ENCODE peak calls at places on chromosome 4, in ten cellular contexts. C is fibroblast of mammary gland; B is cardiac fibroblast; E is neural progenitor cell; F is upper lobe of left lung; R is heart left ventricle; S is CD8-positive, alpha-beta memory T cell; M is left ventricle myocardium inferior; W is tibial nerve; I is hepatocyte. J is an unnamed sample.

GRCh38 chr4:73721419-73721818 is 18.9 kb upstream of the CXCL8 start:
- DNase-seq in C (peak; percentile 97), B (peak; percentile 94), E (no peak), F (no peak), R (no peak), S (no peak), M (no peak), W (no peak), I (no peak), J (no peak)

GRCh38 chr4:19382993-19383392 is 868.7 kb upstream of the SLIT2 start:
- DNase-seq in C (peak; percentile 94), B (peak; percentile 63), E (no peak), F (no peak), R (no peak), S (no peak), M (no peak), W (no peak), I (no peak), J (no peak)

GRCh38 chr4:92447265-92447905 is 143.6 kb downstream of the GRID2 start:
- DNase-seq in C (no peak), B (no peak), E (no peak), F (no peak), R (no peak), S (no peak), M (no peak), W (no peak), I (no peak), J (no peak)

GRCh38 chr4:3431446-3431993 is 10.2 kb upstream of the HGFAC start:
- DNase-seq in C (no peak), B (no peak), E (no peak), F (no peak), R (no peak), S (no peak), M (no peak), W (no peak), I (no peak), J (no peak)

GRCh38 chr4:141435446-141436225 is 200.7 kb upstream of the IL15 start:
- DNase-seq in C (peak; percentile 21), B (peak; percentile 59), E (no peak), F (no peak), R (no peak), S (no peak), M (no peak), W (no peak), I (no peak), J (no peak)

GRCh38 chr4:150457802-150458201 is 124.1 kb upstream of the MAB21L2 start:
- DNase-seq in C (no peak), B (peak; percentile 21), E (no peak), F (no peak), R (no peak), S (no peak), M (no peak), W (no peak), I (no peak), J (no peak)

GRCh38 chr4:182917182-182918043 is at the start of gene DCTD:
- DNase-seq in C (peak; percentile 51), B (peak; percentile 57), E (peak; percentile 92), F (peak; percentile 85), R (peak; percentile 86), S (peak; percentile 79), M (peak; percentile 84), W (peak; percentile 52), I (peak; percentile 91), J (peak; percentile 94)

GRCh38 chr4:70531981-70532380 is 13.6 kb downstream of the AMTN start:
- DNase-seq in C (no peak), B (no peak), E (no peak), F (no peak), R (no peak), S (no peak), M (no peak), W (no peak), I (no peak), J (peak; percentile 5)

GRCh38 chr4:19532120-19532848 is 719.4 kb upstream of the SLIT2 start:
- DNase-seq in C (no peak), B (no peak), E (peak; percentile 47), F (no peak), R (no peak), S (no peak), M (no peak), W (no peak), I (no peak), J (no peak)

GRCh38 chr4:142314183-142314582 is 531.9 kb downstream of the INPP4B start:
- DNase-seq in C (no peak), B (no peak), E (no peak), F (no peak), R (no peak), S (no peak), M (no peak), W (no peak), I (no peak), J (no peak)

GRCh38 chr4:139857021-139857420 is 191.4 kb downstream of the MGST2 start:
- DNase-seq in C (no peak), B (no peak), E (peak; percentile 91), F (no peak), R (no peak), S (no peak), M (no peak), W (no peak), I (peak; percentile 26), J (no peak)

GRCh38 chr4:146023334-146023967 is 84.8 kb upstream of the ZNF827 start:
- DNase-seq in C (no peak), B (no peak), E (no peak), F (no peak), R (no peak), S (no peak), M (no peak), W (no peak), I (no peak), J (no peak)

GRCh38 chr4:146032234-146032860 is 93.7 kb upstream of the ZNF827 start:
- DNase-seq in C (no peak), B (no peak), E (no peak), F (no peak), R (no peak), S (no peak), M (no peak), W (no peak), I (no peak), J (no peak)

GRCh38 chr4:146033149-146033548 is 94.5 kb upstream of the ZNF827 start:
- DNase-seq in C (no peak), B (no peak), E (no peak), F (peak; percentile 49), R (no peak), S (no peak), M (no peak), W (no peak), I (peak; percentile 72), J (no peak)

GRCh38 chr4:146029939-146030710 is 91.5 kb upstream of the ZNF827 start:
- DNase-seq in C (no peak), B (no peak), E (no peak), F (no peak), R (no peak), S (no peak), M (no peak), W (no peak), I (peak; percentile 66), J (peak; percentile 4)

GRCh38 chr4:146029147-146029546 is 90.5 kb upstream of the ZNF827 start:
- DNase-seq in C (peak; percentile 38), B (peak; percentile 47), E (no peak), F (no peak), R (no peak), S (no peak), M (no peak), W (no peak), I (no peak), J (no peak)
- H3K4me3 ChIP-seq in C (no peak overlapping the region), B (no peak overlapping the region), E (no peak overlapping the region), F (no peak overlapping the region), R (no peak overlapping the region), S (no peak overlapping the region), M (no peak overlapping the region), W (no peak overlapping the region), I (no peak overlapping the region), J (no peak overlapping the region)

GRCh38 chr4:28117067-28117756 is 1256.6 kb downstream of the STIM2 start:
- DNase-seq in C (no peak), B (no peak), E (no peak), F (no peak), R (no peak), S (no peak), M (no peak), W (no peak), I (peak; percentile 26), J (no peak)
- H3K4me3 ChIP-seq in C (no peak overlapping the region), B (no peak overlapping the region), E (no peak overlapping the region), F (no peak overlapping the region), R (no peak overlapping the region), S (no peak overlapping the region), M (no peak overlapping the region), W (no peak overlapping the region), I (no peak overlapping the region), J (peak overlapping the region; percentile 25)

DNA sequence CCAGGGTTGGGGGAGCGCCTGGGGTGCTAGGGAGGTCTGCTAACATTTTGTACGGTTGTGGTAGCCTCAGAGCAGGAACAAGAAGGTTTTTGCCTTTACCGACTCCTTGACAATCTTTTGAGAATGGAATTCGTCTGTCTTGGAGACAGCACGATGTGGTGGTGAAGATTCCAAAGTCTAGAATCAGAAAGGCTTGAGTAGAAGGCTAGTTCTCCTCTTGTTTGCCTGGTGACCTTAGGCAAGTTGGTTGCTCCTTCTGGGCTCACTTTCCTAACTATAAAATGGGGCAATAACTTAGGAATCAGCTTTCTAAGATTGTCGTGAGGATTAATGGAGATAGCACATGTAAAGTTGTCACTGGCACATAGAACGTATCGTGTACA is 741 bp downstream of the FAM47E start:
- DNase-seq in C (no peak), B (no peak), E (no peak), F (no peak), R (no peak), S (no peak), M (no peak), W (no peak), I (no peak), J (no peak)
- H3K4me3 ChIP-seq in C (no peak overlapping the region), B (no peak overlapping the region), E (peak overlapping the region; percentile 55), F (peak overlapping the region; percentile 65), R (peak overlapping the region; percentile 67), S (no peak overlapping the region), M (peak overlapping the region; percentile 78), W (peak overlapping the region; percentile 51), I (peak overlapping the region; percentile 47), J (peak overlapping the region; percentile 58)

DNA sequence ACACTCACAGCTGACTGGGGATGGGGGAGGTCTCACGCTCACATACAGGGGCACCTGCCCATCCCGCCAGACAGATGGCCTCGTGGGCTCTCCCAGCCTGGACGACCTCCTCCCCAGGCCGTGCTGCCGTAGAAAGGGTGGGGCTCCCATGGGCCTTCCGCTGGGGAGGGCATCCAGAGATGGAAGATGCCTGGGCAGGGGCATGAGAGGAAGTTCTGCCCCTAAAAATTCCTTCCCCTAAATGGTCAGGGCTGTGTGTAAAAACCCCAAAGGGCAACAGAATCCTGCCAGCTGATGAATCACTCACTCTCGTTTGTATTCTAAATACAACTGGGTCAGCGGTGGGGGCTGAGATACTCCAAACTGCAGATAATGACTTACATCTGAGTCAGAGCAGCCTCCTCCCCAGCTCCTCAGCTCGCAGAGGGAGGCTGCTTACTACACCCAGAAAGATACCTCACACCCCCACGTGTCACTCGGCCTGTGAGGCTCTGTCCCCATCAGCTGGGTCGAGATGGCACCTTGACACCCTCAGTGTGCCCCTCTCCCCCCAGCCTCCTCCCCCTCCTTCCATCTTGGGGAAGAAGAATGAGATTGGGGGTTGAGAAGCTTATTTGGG is 10.1 kb downstream of the WDR1 start:
- DNase-seq in C (peak; percentile 97), B (peak; percentile 98), E (no peak), F (peak; percentile 71), R (peak; percentile 64), S (peak; percentile 50), M (no peak), W (peak; percentile 71), I (peak; percentile 81), J (peak; percentile 65)
- H3K4me3 ChIP-seq in C (peak overlapping the region; percentile 26), B (peak overlapping the region; percentile 39), E (no peak overlapping the region), F (no peak overlapping the region), R (no peak overlapping the region), S (peak overlapping the region; percentile 38), M (peak overlapping the region; percentile 11), W (no peak overlapping the region), I (no peak overlapping the region), J (no peak overlapping the region)

GRCh38 chr4:144645621-144646522 is at the start of gene HHIP:
- DNase-seq in C (peak; percentile 36), B (peak; percentile 82), E (peak; percentile 82), F (peak; percentile 53), R (peak; percentile 21), S (peak; percentile 5), M (peak; percentile 27), W (peak; percentile 33), I (peak; percentile 78), J (peak; percentile 83)
- H3K4me3 ChIP-seq in C (peak within 1 kb of the TSS; percentile 69), B (peak within 1 kb of the TSS; percentile 74), E (peak within 1 kb of the TSS; percentile 58), F (peak within 1 kb of the TSS; percentile 54), R (peak within 1 kb of the TSS; percentile 61), S (no peak within 1 kb of the TSS), M (peak within 1 kb of the TSS; percentile 65), W (peak within 1 kb of the TSS; percentile 48), I (peak within 1 kb of the TSS; percentile 71), J (peak within 1 kb of the TSS; percentile 44)